ENCODE peak calls at places on chromosomes 12 and 14, in ten cellular contexts. U is HepG2, I is H9, J is thyroid gland, O is fibroblast of lung, Q is ascending aorta, W is tibial nerve, M is ovary, Z is right atrium auricular region, R is adrenal gland. P is an unnamed sample.
A peak's percentile ranks its signal among the peaks of the same experiment; 100 is the strongest.

GRCh38 chr12:42696424-42697149 is 107.0 kb upstream of the PRICKLE1 start:
- DNase-seq in M (peak; percentile 73), Z (peak; percentile 94), I (no peak), Q (peak; percentile 88), J (peak; percentile 27), O (peak; percentile 88), W (peak; percentile 94), U (no peak), R (peak; percentile 50), P (peak; percentile 4)

GRCh38 chr12:11901687-11902524 is 168.8 kb upstream of the BCL2L14 start:
- DNase-seq in J (no peak), Z (no peak), I (no peak), O (no peak), W (no peak), Q (no peak), R (no peak), M (no peak), U (no peak), P (no peak)

GRCh38 chr12:100706029-100706428 is 88.5 kb upstream of the ANO4 start:
- DNase-seq in M (no peak), U (no peak), I (no peak), J (no peak), O (peak; percentile 81), Z (no peak), W (no peak), R (no peak), Q (no peak), P (no peak)

GRCh38 chr12:15910468-15910863 is 666 bp upstream of the DERA start:
- DNase-seq in Q (no peak), I (no peak), J (no peak), O (no peak), Z (no peak), R (no peak), U (no peak), W (no peak), M (no peak), P (no peak)

GRCh38 chr12:12551115-12551514 is 11.5 kb downstream of the DUSP16 start:
- DNase-seq in R (no peak), Z (no peak), Q (no peak), W (no peak), O (no peak), I (no peak), M (no peak), J (no peak), U (no peak), P (no peak)

GRCh38 chr14:102138535-102138934 is 1.2 kb upstream of the WDR20 start:
- DNase-seq in I (no peak), U (no peak), W (no peak), R (no peak), O (no peak), M (no peak), J (no peak), Z (no peak), Q (no peak), P (no peak)

GRCh38 chr14:61774861-61775260 is 12.6 kb downstream of the SNAPC1 start:
- DNase-seq in I (no peak), Z (no peak), M (no peak), J (no peak), U (no peak), Q (no peak), R (no peak), O (no peak), W (no peak), P (no peak)

GRCh38 chr14:21749306-21749868 is 75.8 kb upstream of the OR4E1 start:
- DNase-seq in I (no peak), Q (no peak), W (no peak), J (no peak), O (no peak), U (no peak), Z (no peak), M (no peak), R (no peak), P (no peak)

GRCh38 chr14:105050551-105050897 is 14.7 kb downstream of the GPR132 start:
- DNase-seq in I (no peak), R (peak; percentile 43), U (peak; percentile 30), O (no peak), W (no peak), Q (no peak), Z (no peak), J (peak; percentile 94), M (no peak), P (peak; percentile 79)

GRCh38 chr12:131092911-131093901 is 139.5 kb downstream of the ADGRD1 start:
- DNase-seq in W (no peak), O (no peak), J (peak; percentile 1), Z (no peak), M (peak; percentile 6), Q (peak; percentile 58), R (no peak), I (peak; percentile 24), U (no peak), P (no peak)

GRCh38 chr12:129665414-129665813 is 238.4 kb downstream of the TMEM132D start:
- DNase-seq in R (no peak), W (no peak), U (no peak), Q (no peak), I (no peak), Z (no peak), M (no peak), O (no peak), J (no peak), P (no peak)

GRCh38 chr14:92040431-92041040 is 677 bp upstream of the TRIP11 start:
- DNase-seq in O (peak; percentile 19), M (no peak), J (no peak), I (no peak), W (no peak), Q (no peak), U (peak; percentile 18), R (peak; percentile 10), Z (no peak), P (peak; percentile 66)

GRCh38 chr14:45716506-45716905 is 463.5 kb upstream of the MIS18BP1 start:
- DNase-seq in M (no peak), I (peak; percentile 36), R (peak; percentile 11), O (no peak), U (peak; percentile 3), J (no peak), W (no peak), Q (no peak), Z (no peak), P (no peak)

GRCh38 chr12:110107369-110108281 is 16.5 kb upstream of the IFT81 start:
- DNase-seq in I (no peak), J (peak; percentile 19), U (peak; percentile 73), Q (peak; percentile 82), W (peak; percentile 59), Z (peak; percentile 64), O (peak; percentile 93), R (peak; percentile 78), M (peak; percentile 73), P (no peak)

GRCh38 chr12:67578976-67579661 is 69.4 kb upstream of the DYRK2 start:
- DNase-seq in R (no peak), Z (no peak), Q (no peak), W (no peak), I (no peak), O (no peak), J (no peak), U (no peak), M (no peak), P (peak; percentile 29)

GRCh38 chr12:112969547-112970306 is 8.6 kb upstream of the OAS2 start:
- DNase-seq in J (no peak), I (no peak), Q (no peak), Z (no peak), O (no peak), R (no peak), W (no peak), M (no peak), U (no peak), P (no peak)

GRCh38 chr12:2627343-2628191 is 167.2 kb upstream of the FKBP4 start:
- DNase-seq in U (no peak), J (no peak), I (no peak), R (no peak), W (no peak), O (no peak), Z (no peak), Q (no peak), M (no peak), P (no peak)

GRCh38 chr14:35121026-35121886 is 534 bp downstream of the PPP2R3C start:
- DNase-seq in J (peak; percentile 34), R (peak; percentile 50), Z (no peak), M (no peak), W (peak; percentile 10), O (peak; percentile 3), Q (no peak), U (no peak), I (no peak), P (no peak)

GRCh38 chr14:95305145-95305544 is 14.6 kb downstream of the CLMN start:
- DNase-seq in U (no peak), O (no peak), Z (no peak), Q (no peak), J (no peak), W (no peak), I (no peak), R (no peak), M (no peak), P (no peak)
- H3K4me1 ChIP-seq in U (peaks cover 86% of the 10 kb centered on the region), O (no peaks in the 10 kb centered on the region), Z (no peaks in the 10 kb centered on the region), Q (no peaks in the 10 kb centered on the region), J (peaks cover 44% of the 10 kb centered on the region), W (no peaks in the 10 kb centered on the region), I (no peaks in the 10 kb centered on the region), R (no peaks in the 10 kb centered on the region), M (no peaks in the 10 kb centered on the region), P (peaks cover 9% of the 10 kb centered on the region)

DNA sequence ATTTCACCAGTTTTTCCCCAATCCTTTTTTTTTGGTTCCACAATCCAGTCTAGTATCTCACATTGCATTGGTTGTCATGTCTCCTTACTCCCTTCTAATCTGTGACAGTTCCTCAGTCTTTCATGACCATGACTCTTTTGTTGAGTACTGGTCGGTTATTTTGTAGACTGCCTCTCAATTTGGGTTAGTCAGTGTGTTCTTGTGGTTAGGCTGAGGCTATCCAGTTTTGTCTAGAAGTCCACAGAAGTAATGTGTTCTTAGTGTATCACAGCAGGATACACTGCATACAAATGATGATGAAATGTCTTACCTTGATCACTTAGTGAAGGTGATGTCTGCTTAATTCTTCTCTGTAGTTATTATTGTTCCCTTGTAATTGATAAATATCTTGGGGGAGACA is 24.8 kb downstream of the PELI2 start:
- DNase-seq in O (no peak), U (no peak), M (no peak), W (no peak), I (no peak), J (no peak), R (no peak), Q (no peak), Z (no peak), P (no peak)
- H3K4me1 ChIP-seq in O (peaks cover 2% of the 10 kb centered on the region), U (no peaks in the 10 kb centered on the region), M (peaks cover 8% of the 10 kb centered on the region), W (no peaks in the 10 kb centered on the region), I (peaks cover 5% of the 10 kb centered on the region), J (peaks cover 1% of the 10 kb centered on the region), R (no peaks in the 10 kb centered on the region), Q (no peaks in the 10 kb centered on the region), Z (no peaks in the 10 kb centered on the region), P (peaks cover 3% of the 10 kb centered on the region)

GRCh38 chr12:120238224-120238616 is 27.3 kb downstream of the PXN start:
- DNase-seq in Q (no peak), M (no peak), R (no peak), O (no peak), I (no peak), Z (no peak), J (no peak), W (no peak), U (no peak), P (no peak)
- H3K4me1 ChIP-seq in Q (peaks cover 34% of the 10 kb centered on the region), M (peaks cover 6% of the 10 kb centered on the region), R (peaks cover 75% of the 10 kb centered on the region), O (peaks cover 59% of the 10 kb centered on the region), I (peaks cover 13% of the 10 kb centered on the region), Z (peaks cover 7% of the 10 kb centered on the region), J (peaks cover 88% of the 10 kb centered on the region), W (peaks cover 3% of the 10 kb centered on the region), U (peaks cover 66% of the 10 kb centered on the region), P (peaks cover 19% of the 10 kb centered on the region)

DNA sequence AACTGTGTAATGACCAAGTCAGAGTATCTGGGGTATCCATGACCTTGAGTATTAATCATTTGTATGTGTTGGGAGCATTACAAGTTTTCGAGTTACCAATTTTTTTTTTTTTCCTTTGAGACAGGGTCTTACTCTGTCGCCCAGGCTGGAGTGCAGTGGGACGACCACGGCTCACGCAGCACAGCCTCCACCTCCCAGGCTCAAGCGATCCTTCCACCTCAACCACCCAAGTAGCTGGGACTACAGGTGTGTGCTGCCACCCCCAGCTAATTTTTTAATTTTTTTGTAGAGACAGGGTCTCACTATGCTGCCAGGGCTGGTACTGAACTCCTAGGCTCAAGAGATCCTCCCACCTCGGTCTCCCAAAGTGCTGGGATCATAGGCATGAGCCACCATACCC is 19.7 kb downstream of the SSH1 start:
- DNase-seq in W (no peak), J (no peak), I (no peak), M (no peak), Q (no peak), Z (no peak), R (no peak), O (no peak), U (no peak), P (no peak)
- H3K4me1 ChIP-seq in W (peaks cover 15% of the 10 kb centered on the region), J (peaks cover 63% of the 10 kb centered on the region), I (peaks cover 7% of the 10 kb centered on the region), M (peaks cover 29% of the 10 kb centered on the region), Q (peaks cover 40% of the 10 kb centered on the region), Z (no peaks in the 10 kb centered on the region), R (peaks cover 32% of the 10 kb centered on the region), O (peaks cover 54% of the 10 kb centered on the region), U (peaks cover 27% of the 10 kb centered on the region), P (no peaks in the 10 kb centered on the region)

P was measured in small intestine.